ENCODE peak calls at places on chromosome 3, in ten cellular contexts. G is tibial nerve; J is heart left ventricle; W is fibroblast of lung; X is cardiac fibroblast; E is GM23338; R is dorsolateral prefrontal cortex; M is heart right ventricle; L is CD8-positive, alpha-beta T cell; B is upper lobe of right lung. U is an unnamed sample.

GRCh38 chr3:11186318-11186692 is 32.0 kb downstream of the HRH1 start:
- DNase-seq in G (no peak), J (no peak), W (no peak), X (no peak), E (no peak), R (no peak), M (no peak), L (no peak), B (no peak), U (no peak)

GRCh38 chr3:70620956-70621355 is 308.5 kb upstream of the MDFIC2 start:
- DNase-seq in G (no peak), J (no peak), W (no peak), X (no peak), E (peak), R (no peak), M (no peak), L (no peak), B (no peak), U (no peak)

GRCh38 chr3:52891164-52891563 is 6.2 kb downstream of the STIMATE start:
- DNase-seq in G (no peak), J (no peak), W (no peak), X (no peak), E (no peak), R (no peak), M (no peak), L (no peak), B (peak), U (no peak)

GRCh38 chr3:119175869-119176756 is 2.7 kb downstream of the UPK1B start:
- DNase-seq in G (peak), J (no peak), W (no peak), X (peak), E (no peak), R (no peak), M (no peak), L (no peak), B (no peak), U (peak)

GRCh38 chr3:142595581-142595950 is 627 bp upstream of the PLS1 start:
- DNase-seq in G (no peak), J (no peak), W (peak), X (peak), E (no peak), R (no peak), M (no peak), L (no peak), B (no peak), U (peak)

GRCh38 chr3:177250108-177250507 is 52.8 kb upstream of the TBL1XR1 start:
- DNase-seq in G (no peak), J (no peak), W (no peak), X (no peak), E (peak), R (no peak), M (no peak), L (no peak), B (no peak), U (no peak)

GRCh38 chr3:183918178-183918577 is 33.5 kb upstream of the PARL start:
- DNase-seq in G (no peak), J (no peak), W (no peak), X (no peak), E (no peak), R (no peak), M (no peak), L (no peak), B (no peak), U (no peak)

GRCh38 chr3:87333393-87333892 is 57.1 kb upstream of the POU1F1 start:
- DNase-seq in G (no peak), J (no peak), W (peak), X (peak), E (no peak), R (no peak), M (no peak), L (no peak), B (no peak), U (peak)

GRCh38 chr3:64254443-64254842 is 29.2 kb upstream of the PRICKLE2 start:
- DNase-seq in G (no peak), J (no peak), W (no peak), X (no peak), E (no peak), R (no peak), M (no peak), L (no peak), B (no peak), U (no peak)

GRCh38 chr3:116701070-116701469 is 8.5 kb upstream of the TUSC7 start:
- DNase-seq in G (no peak), J (no peak), W (no peak), X (no peak), E (no peak), R (no peak), M (no peak), L (no peak), B (no peak), U (no peak)

GRCh38 chr3:182837855-182838454 is 44.7 kb downstream of the ATP11B start:
- DNase-seq in G (no peak), J (no peak), W (peak), X (peak), E (peak), R (no peak), M (no peak), L (no peak), B (no peak), U (peak)
- TF ChIP-seq CTCF in G (peak), J (peak), W (peak), X (peak), E (peak), R (peak), M (peak), L (peak), B (peak), U (peak)

GRCh38 chr3:39499651-39500273 is 32.3 kb downstream of the MOBP start:
- DNase-seq in G (no peak), J (no peak), W (no peak), X (no peak), E (no peak), R (no peak), M (no peak), L (no peak), B (no peak), U (peak)

GRCh38 chr3:39505866-39506738 is 38.6 kb downstream of the MOBP start:
- DNase-seq in G (no peak), J (no peak), W (no peak), X (peak), E (peak), R (no peak), M (no peak), L (no peak), B (no peak), U (no peak)

GRCh38 chr3:39501059-39501458 is 33.6 kb downstream of the MOBP start:
- DNase-seq in G (no peak), J (no peak), W (no peak), X (no peak), E (no peak), R (no peak), M (no peak), L (no peak), B (no peak), U (no peak)

GRCh38 chr3:39502838-39503145 is 35.3 kb downstream of the MOBP start:
- DNase-seq in G (no peak), J (no peak), W (no peak), X (no peak), E (no peak), R (no peak), M (no peak), L (no peak), B (no peak), U (no peak)

DNA sequence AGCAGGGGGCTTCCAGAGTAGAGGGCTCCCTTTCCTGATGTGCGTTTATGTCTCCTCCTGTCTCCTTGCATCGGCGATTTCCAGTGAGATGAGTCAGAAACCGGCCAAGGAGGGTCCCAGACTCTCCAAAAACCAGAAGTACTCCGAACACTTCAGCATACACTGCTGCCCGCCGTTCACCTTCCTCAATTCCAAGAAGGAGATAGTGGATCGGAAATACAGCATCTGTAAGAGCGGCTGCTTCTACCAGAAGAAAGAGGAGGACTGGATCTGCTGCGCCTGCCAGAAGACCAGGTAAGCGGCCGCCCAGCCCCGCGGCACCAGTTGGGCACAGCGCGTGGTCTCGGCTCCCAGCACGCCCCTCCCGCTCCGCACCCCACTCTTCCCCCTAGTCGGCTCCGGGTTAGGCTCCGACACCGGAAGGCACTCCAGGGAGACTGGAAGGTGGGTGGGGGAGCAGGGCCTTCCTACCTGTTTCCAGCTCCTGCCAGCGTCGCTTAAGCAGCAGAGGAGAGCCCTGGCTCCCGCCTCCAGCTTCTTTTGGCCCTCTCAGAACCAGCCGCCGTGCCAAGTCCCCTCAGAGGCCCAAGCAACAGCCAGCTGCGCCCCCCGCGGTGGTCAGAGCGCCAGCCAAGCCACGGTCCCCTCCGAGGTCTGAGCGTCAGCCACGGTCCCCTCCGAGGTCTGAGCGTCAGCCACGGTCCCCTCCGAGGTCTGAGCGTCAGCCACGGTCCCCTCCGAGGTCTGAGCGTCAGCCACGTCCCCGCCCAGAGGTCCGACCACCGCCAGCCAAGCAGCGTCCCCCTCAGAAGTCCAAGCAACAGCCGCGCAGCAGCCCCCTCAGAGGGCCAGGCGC is 34.7 kb downstream of the MOBP start:
- DNase-seq in G (no peak), J (no peak), W (no peak), X (no peak), E (peak), R (peak), M (no peak), L (no peak), B (no peak), U (peak)
- H3K4me3 ChIP-seq in G (no peak), J (no peak), W (no peak), X (no peak), E (no peak), R (peak), M (peak), L (no peak), B (peak), U (peak)

GRCh38 chr3:172512363-172512762 is 10.9 kb downstream of the TNFSF10 start:
- DNase-seq in G (no peak), J (peak), W (no peak), X (peak), E (no peak), R (peak), M (peak), L (peak), B (peak), U (no peak)

GRCh38 chr3:172511783-172512357 is 11.4 kb downstream of the TNFSF10 start:
- DNase-seq in G (no peak), J (no peak), W (no peak), X (no peak), E (no peak), R (no peak), M (no peak), L (no peak), B (no peak), U (no peak)

GRCh38 chr3:172514678-172515077 is 8.6 kb downstream of the TNFSF10 start:
- DNase-seq in G (no peak), J (no peak), W (no peak), X (no peak), E (peak), R (no peak), M (no peak), L (no peak), B (no peak), U (no peak)

GRCh38 chr3:172515130-172515918 is 7.9 kb downstream of the TNFSF10 start:
- DNase-seq in G (no peak), J (no peak), W (peak), X (peak), E (no peak), R (no peak), M (no peak), L (no peak), B (no peak), U (no peak)

DNA sequence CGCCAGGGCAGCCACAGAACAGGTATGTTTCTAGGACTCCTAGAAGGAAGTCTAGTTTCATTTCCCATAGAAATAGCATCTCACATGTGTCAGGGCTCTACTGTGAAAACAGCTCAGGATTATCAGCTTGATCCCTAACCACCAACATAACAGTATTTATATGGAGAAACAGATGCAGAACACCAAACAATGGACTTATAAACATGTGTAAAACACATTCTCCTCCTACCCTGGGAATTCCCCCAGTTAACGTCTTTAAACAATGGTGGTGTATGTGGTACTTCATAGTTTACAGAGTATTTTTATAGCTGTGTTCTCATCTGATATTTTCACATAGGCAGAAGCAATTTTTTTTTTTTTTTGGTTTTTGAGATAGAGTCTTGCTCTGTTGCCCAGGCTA is 9.7 kb downstream of the TNFSF10 start:
- DNase-seq in G (no peak), J (no peak), W (no peak), X (peak), E (no peak), R (no peak), M (no peak), L (no peak), B (no peak), U (no peak)
- TF ChIP-seq CTCF in G (no peak), J (no peak), W (no peak), X (no peak), E (no peak), R (no peak), M (no peak), L (no peak), B (no peak), U (no peak)

DNA sequence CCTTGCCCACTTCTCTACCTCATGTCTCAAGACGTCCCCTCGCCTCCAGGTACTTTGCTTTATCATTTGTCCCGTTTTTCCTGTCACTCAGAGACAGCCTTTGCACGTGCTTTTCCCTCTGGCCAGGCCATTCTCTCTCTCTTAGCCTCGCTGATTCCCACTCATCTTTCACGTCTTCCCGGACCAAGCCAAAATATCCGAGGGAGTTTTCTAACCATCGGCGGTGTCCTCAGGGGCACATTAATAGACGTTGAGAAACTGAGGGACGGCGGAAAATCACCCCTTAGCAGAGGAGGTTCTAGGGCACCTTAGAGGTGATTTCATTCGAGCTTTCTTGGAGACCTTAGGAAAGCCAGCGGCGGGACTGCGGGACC is 551 bp downstream of the SUSD5 start:
- DNase-seq in G (no peak), J (no peak), W (peak), X (peak), E (peak), R (no peak), M (no peak), L (no peak), B (no peak), U (no peak)
- H3K4me3 ChIP-seq in G (peak), J (peak), W (peak), X (peak), E (peak), R (peak), M (peak), L (no peak), B (peak), U (peak)

GRCh38 chr3:194269610-194270145 is 81.5 kb downstream of the CPN2 start:
- DNase-seq in G (peak), J (peak), W (peak), X (peak), E (peak), R (peak), M (peak), L (no peak), B (peak), U (no peak)
- TF ChIP-seq CTCF in G (peak), J (peak), W (peak), X (peak), E (peak), R (no peak), M (peak), L (no peak), B (peak), U (no peak)

DNA sequence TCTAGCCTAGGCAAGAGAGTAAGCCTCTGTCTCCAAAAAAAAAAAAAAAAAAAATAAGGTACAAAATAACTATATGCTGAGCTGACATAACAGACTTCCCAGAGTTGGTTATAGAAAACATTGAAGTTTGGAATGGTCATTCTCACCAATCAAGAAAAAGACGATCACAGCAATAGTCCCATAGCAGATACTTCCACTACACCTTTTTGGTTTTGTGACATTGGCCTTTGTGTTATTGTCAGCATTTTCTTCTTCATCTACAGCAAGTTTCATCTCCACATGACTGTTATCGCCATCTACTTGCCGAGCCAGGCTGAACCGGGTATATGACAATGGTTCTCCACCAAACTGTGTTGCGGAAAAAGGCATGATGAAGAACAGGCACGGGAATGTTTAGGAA is 6.9 kb downstream of the TFRC start:
- DNase-seq in G (no peak), J (no peak), W (no peak), X (no peak), E (no peak), R (no peak), M (no peak), L (no peak), B (no peak), U (no peak)
- H3K4me3 ChIP-seq in G (no peak), J (no peak), W (no peak), X (no peak), E (no peak), R (no peak), M (no peak), L (no peak), B (no peak), U (no peak)

U was measured in epithelial cell of esophagus.